ENCODE peak calls at places on chromosomes 2 and 18, in nine cellular contexts. S is fibroblast of lung; O is HTR-8/SVneo; Y is activated T-cell treated with anti-CD3 and anti-CD28 coated beads, Interleukin-2, amount 50 U/mL, for 72 hours; D is NCI-H510A; E is GM20000; T is hepatic stellate cell; L is MM.1S; R is NCI-H1092. F is an unnamed sample.

GRCh38 chr2:182181381-182181780 is 195.7 kb downstream of the PPP1R1C start:
- DNase-seq in S (no peak), O (no peak), Y (no peak), D (no peak), E (no peak), T (no peak), L (no peak), R (no peak), F (no peak)

GRCh38 chr18:21145371-21145770 is 33.8 kb upstream of the ROCK1 start:
- DNase-seq in S (no peak), O (no peak), Y (no peak), D (no peak), E (no peak), T (no peak), L (no peak), R (no peak), F (no peak)

GRCh38 chr2:143261986-143262784 is 133.0 kb downstream of the ARHGAP15 start:
- DNase-seq in S (peak; percentile 4), O (no peak), Y (peak; percentile 56), D (no peak), E (no peak), T (no peak), L (no peak), R (no peak), F (no peak)

GRCh38 chr2:73111300-73112025 is 1.3 kb downstream of the RAB11FIP5 start:
- DNase-seq in S (peak; percentile 57), O (peak; percentile 57), Y (peak; percentile 14), D (no peak), E (no peak), T (peak; percentile 56), L (peak; percentile 57), R (no peak), F (peak; percentile 62)

GRCh38 chr18:24651472-24651871 is 191.0 kb downstream of the HRH4 start:
- DNase-seq in S (no peak), O (no peak), Y (no peak), D (no peak), E (no peak), T (no peak), L (no peak), R (no peak), F (no peak)

GRCh38 chr2:105455488-105455991 is 56.7 kb upstream of the FHL2 start:
- DNase-seq in S (peak; percentile 98), O (peak; percentile 84), Y (no peak), D (peak; percentile 75), E (no peak), T (peak; percentile 91), L (no peak), R (peak; percentile 50), F (peak; percentile 79)

GRCh38 chr2:231640229-231640628 is 47.6 kb downstream of the TEX44 start:
- DNase-seq in S (no peak), O (no peak), Y (no peak), D (no peak), E (no peak), T (peak; percentile 43), L (no peak), R (no peak), F (no peak)

GRCh38 chr2:96602330-96602823 is 35.7 kb downstream of the KANSL3 start:
- DNase-seq in S (no peak), O (no peak), Y (no peak), D (no peak), E (no peak), T (no peak), L (no peak), R (no peak), F (no peak)

GRCh38 chr2:10240161-10240681 is 62.5 kb upstream of the HPCAL1 start:
- DNase-seq in S (no peak), O (no peak), Y (no peak), D (no peak), E (no peak), T (no peak), L (no peak), R (no peak), F (no peak)

GRCh38 chr2:45353879-45354278 is 257.2 kb downstream of the SRBD1 start:
- DNase-seq in S (peak; percentile 98), O (peak; percentile 69), Y (no peak), D (no peak), E (no peak), T (peak; percentile 83), L (no peak), R (no peak), F (peak; percentile 60)

GRCh38 chr2:201931955-201932354 is 101.7 kb upstream of the FZD7 start:
- DNase-seq in S (peak; percentile 85), O (no peak), Y (no peak), D (no peak), E (no peak), T (peak; percentile 50), L (no peak), R (no peak), F (no peak)

GRCh38 chr2:27001851-27002369 is 30.9 kb upstream of the TMEM214 start:
- DNase-seq in S (no peak), O (no peak), Y (no peak), D (no peak), E (no peak), T (no peak), L (no peak), R (no peak), F (no peak)

GRCh38 chr2:156321243-156321904 is 11.1 kb downstream of the NR4A2 start:
- DNase-seq in S (no peak), O (no peak), Y (peak; percentile 48), D (no peak), E (peak; percentile 20), T (no peak), L (no peak), R (no peak), F (no peak)

GRCh38 chr2:85017436-85018048 is 46.6 kb downstream of the KCMF1 start:
- DNase-seq in S (no peak), O (no peak), Y (no peak), D (no peak), E (no peak), T (no peak), L (no peak), R (no peak), F (no peak)

GRCh38 chr2:119387381-119388129 is 20.8 kb downstream of the DBI start:
- DNase-seq in S (peak; percentile 80), O (no peak), Y (peak; percentile 31), D (no peak), E (peak; percentile 79), T (peak; percentile 63), L (peak; percentile 54), R (peak; percentile 45), F (no peak)

GRCh38 chr18:69817335-69817935 is 130.2 kb downstream of the CD226 start:
- DNase-seq in S (peak; percentile 87), O (no peak), Y (no peak), D (no peak), E (no peak), T (peak; percentile 52), L (no peak), R (no peak), F (no peak)

GRCh38 chr2:176494949-176495353 is 225.7 kb downstream of the MTX2 start:
- DNase-seq in S (no peak), O (no peak), Y (peak; percentile 24), D (no peak), E (no peak), T (no peak), L (no peak), R (no peak), F (no peak)

GRCh38 chr2:240435457-240435954 is at the start of gene GPC1:
- DNase-seq in S (peak; percentile 75), O (peak; percentile 75), Y (peak; percentile 62), D (peak; percentile 44), E (peak; percentile 91), T (peak; percentile 95), L (peak; percentile 81), R (peak; percentile 53), F (peak; percentile 82)

GRCh38 chr2:62292190-62292589 is 96.3 kb downstream of the B3GNT2 start:
- DNase-seq in S (peak; percentile 80), O (no peak), Y (no peak), D (peak; percentile 51), E (no peak), T (peak; percentile 22), L (no peak), R (no peak), F (no peak)

GRCh38 chr18:13562494-13563029 is 163.8 kb downstream of the FAM210A start:
- DNase-seq in S (no peak), O (no peak), Y (peak; percentile 88), D (no peak), E (peak; percentile 82), T (no peak), L (no peak), R (no peak), F (no peak)